ENCODE peak calls at places on chromosomes 16 and 17, in eight cellular contexts. W, X, Q, Y, J, U, N and I are unnamed samples.

GRCh38 chr16:79587897-79588296 is 12.6 kb downstream of the MAF start:
- ATAC-seq in U (no peak), J (no peak), Q (no peak), X (no peak), N (no peak), Y (no peak), W (no peak), I (no peak)

GRCh38 chr16:81547194-81547918 is 102.7 kb downstream of the CMIP start:
- ATAC-seq in Y (no peak), J (no peak), N (no peak), W (no peak), X (no peak), Q (no peak), U (no peak), I (no peak)

GRCh38 chr16:84131118-84131517 is 13.9 kb downstream of the HSDL1 start:
- ATAC-seq in Y (no peak), Q (no peak), J (no peak), X (no peak), U (no peak), N (no peak), W (no peak), I (no peak)

GRCh38 chr17:42886283-42887176 is 14.1 kb upstream of the G6PC1 start:
- ATAC-seq in X (no peak), W (peak; percentile 52), N (no peak), U (no peak), J (no peak), Q (no peak), Y (no peak), I (no peak)

GRCh38 chr16:19294156-19294649 is 8.7 kb downstream of the CLEC19A start:
- ATAC-seq in W (peak; percentile 86), Y (no peak), Q (peak; percentile 88), N (no peak), J (no peak), X (peak; percentile 94), U (no peak), I (peak; percentile 77)

GRCh38 chr16:14132696-14133048 is 61.6 kb downstream of the MRTFB start:
- ATAC-seq in N (no peak), U (no peak), J (no peak), Y (no peak), W (no peak), Q (no peak), X (no peak), I (no peak)

GRCh38 chr17:30278032-30278431 is 13.7 kb downstream of the BLMH start:
- ATAC-seq in Y (no peak), Q (no peak), N (no peak), U (peak; percentile 55), W (no peak), X (no peak), J (peak; percentile 84), I (no peak)

GRCh38 chr16:74034862-74035261 is 261.8 kb upstream of the PSMD7 start:
- ATAC-seq in W (no peak), Y (no peak), J (peak; percentile 81), X (no peak), U (no peak), Q (no peak), N (no peak), I (no peak)

GRCh38 chr16:81008151-81008789 is 1.3 kb downstream of the CENPN start:
- ATAC-seq in N (no peak), Y (no peak), X (no peak), U (no peak), J (no peak), Q (no peak), W (no peak), I (no peak)

GRCh38 chr17:81028506-81028858 is 6.5 kb upstream of the BAIAP2 start:
- ATAC-seq in Y (no peak), Q (no peak), N (no peak), W (no peak), U (no peak), J (no peak), X (no peak), I (no peak)

GRCh38 chr16:23124315-23124714 is 24.9 kb downstream of the USP31 start:
- ATAC-seq in Y (no peak), W (peak; percentile 21), J (peak; percentile 89), U (no peak), N (no peak), X (peak; percentile 40), Q (peak; percentile 86), I (peak; percentile 91)

GRCh38 chr16:35140293-35140986 is 1681.0 kb downstream of the TP53TG3F start:
- ATAC-seq in N (no peak), U (no peak), X (no peak), J (no peak), Y (no peak), Q (no peak), W (no peak), I (no peak)

GRCh38 chr17:29929006-29929543 is 953 bp downstream of the SSH2 start:
- ATAC-seq in N (no peak), J (peak; percentile 13), W (no peak), X (no peak), Q (no peak), Y (no peak), U (peak; percentile 10), I (no peak)

GRCh38 chr16:55706739-55707487 is 51.1 kb downstream of the SLC6A2 start:
- ATAC-seq in U (no peak), N (no peak), J (no peak), W (no peak), Q (no peak), Y (no peak), X (no peak), I (peak; percentile 46)

GRCh38 chr17:47776330-47777197 is 43.5 kb downstream of the TBX21 start:
- ATAC-seq in Q (peak; percentile 56), W (peak; percentile 75), U (peak; percentile 72), X (peak; percentile 89), Y (peak; percentile 74), J (peak; percentile 94), N (peak; percentile 75), I (no peak)

GRCh38 chr16:82567203-82567602 is 59.6 kb upstream of the CDH13 start:
- ATAC-seq in N (no peak), J (no peak), U (no peak), Q (no peak), X (no peak), Y (no peak), W (no peak), I (no peak)

GRCh38 chr16:3468501-3468900 is 25.0 kb downstream of the NAA60 start:
- ATAC-seq in J (no peak), U (no peak), Q (no peak), W (no peak), X (no peak), Y (no peak), N (no peak), I (no peak)

GRCh38 chr17:42167807-42168206 is 13.0 kb upstream of the RAB5C start:
- ATAC-seq in Q (no peak), Y (no peak), U (no peak), X (no peak), J (no peak), W (no peak), N (no peak), I (no peak)

GRCh38 chr17:40457369-40457768 is 14.1 kb downstream of the IGFBP4 start:
- ATAC-seq in N (no peak), Q (no peak), J (no peak), U (no peak), X (no peak), W (no peak), Y (no peak), I (no peak)

GRCh38 chr17:34059423-34060220 is 195.5 kb upstream of the CCL2 start:
- ATAC-seq in Y (no peak), J (no peak), X (no peak), U (no peak), N (no peak), W (no peak), Q (no peak), I (no peak)

GRCh38 chr16:12971216-12971615 is 69.8 kb downstream of the SHISA9 start:
- ATAC-seq in N (no peak), J (peak; percentile 70), Q (no peak), Y (no peak), W (peak; percentile 56), X (no peak), U (no peak), I (no peak)

GRCh38 chr17:27478901-27479531 is 22.8 kb downstream of the KSR1 start:
- ATAC-seq in X (no peak), Y (no peak), Q (no peak), U (no peak), J (no peak), N (no peak), W (no peak), I (no peak)

GRCh38 chr17:65457635-65458257 is 103.7 kb downstream of the AXIN2 start:
- ATAC-seq in Y (no peak), U (no peak), W (no peak), J (no peak), N (no peak), Q (no peak), X (no peak), I (no peak)

GRCh38 chr16:29315046-29315445 is 91.5 kb downstream of the NPIPB11 start:
- ATAC-seq in Y (no peak), X (no peak), N (no peak), W (no peak), Q (no peak), J (no peak), U (no peak), I (no peak)

GRCh38 chr16:86027366-86028126 is 128.6 kb downstream of the IRF8 start:
- ATAC-seq in N (no peak), W (no peak), X (no peak), Y (no peak), U (no peak), Q (no peak), J (no peak), I (no peak)

GRCh38 chr16:11587643-11588247 is 1.0 kb upstream of the LITAF start:
- ATAC-seq in Q (no peak), U (no peak), Y (no peak), N (no peak), J (no peak), X (no peak), W (no peak), I (no peak)

GRCh38 chr17:70321388-70321787 is 152.1 kb downstream of the KCNJ2 start:
- ATAC-seq in J (no peak), Q (no peak), U (no peak), W (no peak), N (no peak), Y (no peak), X (no peak), I (no peak)

GRCh38 chr16:79466111-79466510 is 134.4 kb downstream of the MAF start:
- ATAC-seq in N (no peak), X (no peak), U (no peak), Y (no peak), J (no peak), Q (no peak), W (no peak), I (no peak)

GRCh38 chr17:80969030-80969673 is 22.5 kb upstream of the CHMP6 start:
- ATAC-seq in U (peak; percentile 35), X (peak; percentile 21), Q (peak; percentile 12), W (peak; percentile 2), Y (no peak), N (no peak), J (peak; percentile 6), I (peak; percentile 20)